ENCODE peak calls at places on chromosome 16, in six cellular contexts. Z, G, M, K, W and N are unnamed samples.
A peak's percentile ranks its signal among the peaks of the same experiment; 100 is the strongest.

GRCh38 chr16:28505489-28506137 is 1.0 kb downstream of the IL27 start:
- DNase-seq in Z (no peak), G (no peak), M (no peak), K (no peak), W (no peak), N (no peak)

GRCh38 chr16:56606071-56606687 is 2.2 kb upstream of the MT2A start:
- DNase-seq in Z (peak; percentile 77), G (no peak), M (peak; percentile 76), K (peak; percentile 84), W (no peak), N (peak; percentile 86)

GRCh38 chr16:89986600-89986999 is 32.7 kb downstream of the DBNDD1 start:
- DNase-seq in Z (no peak), G (no peak), M (no peak), K (no peak), W (no peak), N (no peak)

GRCh38 chr16:50603206-50604064 is 55.2 kb downstream of the NKD1 start:
- DNase-seq in Z (peak; percentile 60), G (no peak), M (peak; percentile 43), K (peak; percentile 80), W (no peak), N (peak; percentile 27)

GRCh38 chr16:84207266-84207665 is 16.3 kb downstream of the ADAD2 start:
- DNase-seq in Z (no peak), G (no peak), M (no peak), K (no peak), W (no peak), N (no peak)

GRCh38 chr16:52247737-52248136 is 299.2 kb downstream of the TOX3 start:
- DNase-seq in Z (no peak), G (no peak), M (no peak), K (no peak), W (no peak), N (no peak)

GRCh38 chr16:89199241-89200123 is 855 bp downstream of the SLC22A31 start:
- DNase-seq in Z (no peak), G (no peak), M (no peak), K (no peak), W (no peak), N (no peak)

GRCh38 chr16:10601444-10602401 is 21.3 kb upstream of the EMP2 start:
- DNase-seq in Z (no peak), G (no peak), M (no peak), K (no peak), W (peak; percentile 55), N (no peak)

GRCh38 chr16:10408824-10409381 is 23.0 kb downstream of the ATF7IP2 start:
- DNase-seq in Z (peak; percentile 39), G (no peak), M (no peak), K (no peak), W (no peak), N (no peak)

GRCh38 chr16:57994778-57995177 is 5.7 kb downstream of the ZNF319 start:
- DNase-seq in Z (no peak), G (peak; percentile 69), M (no peak), K (no peak), W (no peak), N (peak; percentile 22)

GRCh38 chr16:69386596-69386995 is 789 bp upstream of the TERF2 start:
- DNase-seq in Z (peak; percentile 38), G (no peak), M (no peak), K (no peak), W (no peak), N (no peak)

GRCh38 chr16:49592507-49593422 is 219.2 kb downstream of the C16orf78 start:
- DNase-seq in Z (peak; percentile 4), G (no peak), M (no peak), K (no peak), W (no peak), N (no peak)

GRCh38 chr16:58459344-58460218 is 40.4 kb upstream of the NDRG4 start:
- DNase-seq in Z (peak; percentile 75), G (peak; percentile 46), M (no peak), K (peak; percentile 78), W (no peak), N (peak; percentile 93)

GRCh38 chr16:31880322-31880979 is 6.8 kb downstream of the ZNF267 start:
- DNase-seq in Z (peak; percentile 84), G (no peak), M (no peak), K (no peak), W (no peak), N (peak; percentile 73)

GRCh38 chr16:88686439-88687253 is at the start of gene SNAI3:
- DNase-seq in Z (no peak), G (peak; percentile 94), M (peak; percentile 52), K (no peak), W (peak; percentile 86), N (peak; percentile 75)

GRCh38 chr16:23679274-23679985 is 741 bp downstream of the PLK1 start:
- DNase-seq in Z (peak; percentile 53), G (peak; percentile 62), M (no peak), K (no peak), W (no peak), N (peak; percentile 37)

GRCh38 chr16:4263504-4264436 is 9.1 kb downstream of the TFAP4 start:
- DNase-seq in Z (no peak), G (no peak), M (peak; percentile 96), K (peak; percentile 92), W (peak; percentile 61), N (no peak)

GRCh38 chr16:20774703-20775362 is 11.0 kb downstream of the ACSM3 start:
- DNase-seq in Z (peak; percentile 25), G (peak; percentile 64), M (peak; percentile 26), K (no peak), W (peak; percentile 63), N (peak; percentile 68)

GRCh38 chr16:88826070-88826840 is 14.5 kb upstream of the APRT start:
- DNase-seq in Z (no peak), G (no peak), M (no peak), K (no peak), W (no peak), N (no peak)

GRCh38 chr16:10093564-10093963 is 88.7 kb downstream of the GRIN2A start:
- DNase-seq in Z (no peak), G (no peak), M (no peak), K (no peak), W (no peak), N (no peak)

GRCh38 chr16:2471016-2471652 is at the start of gene NTN3:
- DNase-seq in Z (no peak), G (peak; percentile 28), M (no peak), K (no peak), W (no peak), N (no peak)
- H3K4me3 ChIP-seq in Z (no peak within 1 kb of the TSS), G (no peak within 1 kb of the TSS), M (no peak within 1 kb of the TSS), K (no peak within 1 kb of the TSS), W (peak within 1 kb of the TSS; percentile 64), N (no peak within 1 kb of the TSS)

GRCh38 chr16:77043076-77043475 is 147.9 kb upstream of the MON1B start:
- DNase-seq in Z (peak; percentile 1), G (no peak), M (no peak), K (no peak), W (no peak), N (peak; percentile 1)
- H3K4me1 ChIP-seq in Z (no peaks in the 10 kb centered on the region), G (no peaks in the 10 kb centered on the region), M (no peaks in the 10 kb centered on the region), K (no peaks in the 10 kb centered on the region), W (no peaks in the 10 kb centered on the region), N (no peaks in the 10 kb centered on the region)

GRCh38 chr16:2339521-2340484 is 725 bp downstream of the ABCA3 start:
- DNase-seq in Z (no peak), G (peak; percentile 57), M (peak; percentile 59), K (peak; percentile 43), W (no peak), N (peak; percentile 29)
- TF ChIP-seq CTCF in Z (no peak), G (no peak), M (no peak), K (no peak), W (no peak), N (no peak)

GRCh38 chr16:85935391-85935956 is 36.5 kb downstream of the IRF8 start:
- DNase-seq in Z (no peak), G (no peak), M (no peak), K (no peak), W (no peak), N (no peak)
- H3K4me3 ChIP-seq in Z (no peak overlapping the region), G (no peak overlapping the region), M (no peak overlapping the region), K (no peak overlapping the region), W (no peak overlapping the region), N (no peak overlapping the region)